ENCODE peak calls at places on chromosomes 6 and 20, in five cellular contexts. One of them, this sample, is unnamed.
A peak's percentile ranks its signal among the peaks of the same experiment; 100 is the strongest.

GRCh38 chr6:71326611-71327010 is 38.0 kb downstream of the OGFRL1 start:
- ATAC-seq in lower lobe of right lung: no peak
- ATAC-seq in pancreas: no peak
- ATAC-seq in T-helper 17 cell: no peak
- ATAC-seq in activated CD8-positive, alpha-beta T cell treated with anti-CD3 and anti-CD28 coated beads for 36 hours: no peak
- ATAC-seq in this sample: no peak

GRCh38 chr6:71851214-71851613 is 35.1 kb upstream of the RIMS1 start:
- ATAC-seq in lower lobe of right lung: no peak
- ATAC-seq in pancreas: no peak
- ATAC-seq in T-helper 17 cell: no peak
- ATAC-seq in activated CD8-positive, alpha-beta T cell treated with anti-CD3 and anti-CD28 coated beads for 36 hours: no peak
- ATAC-seq in this sample: no peak

GRCh38 chr20:54320148-54320607 is 112.3 kb downstream of the PFDN4 start:
- ATAC-seq in lower lobe of right lung: no peak
- ATAC-seq in pancreas: no peak
- ATAC-seq in T-helper 17 cell: no peak
- ATAC-seq in activated CD8-positive, alpha-beta T cell treated with anti-CD3 and anti-CD28 coated beads for 36 hours: peak; percentile 47
- ATAC-seq in this sample: peak; percentile 72

GRCh38 chr6:10415593-10416480 is 963 bp upstream of the TFAP2A start:
- ATAC-seq in lower lobe of right lung: no peak
- ATAC-seq in pancreas: no peak
- ATAC-seq in T-helper 17 cell: no peak
- ATAC-seq in activated CD8-positive, alpha-beta T cell treated with anti-CD3 and anti-CD28 coated beads for 36 hours: no peak
- ATAC-seq in this sample: no peak

GRCh38 chr6:161870236-161870901 is 596.5 kb upstream of the AGPAT4 start:
- ATAC-seq in lower lobe of right lung: no peak
- ATAC-seq in pancreas: peak; percentile 37
- ATAC-seq in T-helper 17 cell: no peak
- ATAC-seq in activated CD8-positive, alpha-beta T cell treated with anti-CD3 and anti-CD28 coated beads for 36 hours: no peak
- ATAC-seq in this sample: no peak

GRCh38 chr6:136181191-136181833 is 68.8 kb downstream of the MTFR2 start:
- ATAC-seq in lower lobe of right lung: no peak
- ATAC-seq in pancreas: no peak
- ATAC-seq in T-helper 17 cell: no peak
- ATAC-seq in activated CD8-positive, alpha-beta T cell treated with anti-CD3 and anti-CD28 coated beads for 36 hours: no peak
- ATAC-seq in this sample: no peak

GRCh38 chr6:87012035-87012434 is 74.7 kb downstream of the HTR1E start:
- ATAC-seq in lower lobe of right lung: no peak
- ATAC-seq in pancreas: no peak
- ATAC-seq in T-helper 17 cell: no peak
- ATAC-seq in activated CD8-positive, alpha-beta T cell treated with anti-CD3 and anti-CD28 coated beads for 36 hours: no peak
- ATAC-seq in this sample: no peak

GRCh38 chr20:62825994-62826645 is 9.3 kb downstream of the COL9A3 start:
- ATAC-seq in lower lobe of right lung: no peak
- ATAC-seq in pancreas: no peak
- ATAC-seq in T-helper 17 cell: no peak
- ATAC-seq in activated CD8-positive, alpha-beta T cell treated with anti-CD3 and anti-CD28 coated beads for 36 hours: no peak
- ATAC-seq in this sample: no peak

This sample was measured in SK-N-SH treated with all-trans-retinoic acid at 6 μM for 48 hours.